ENCODE peak calls at places on chromosomes 16 and 17, in nine cellular contexts. One of them, this sample, is unnamed.

GRCh38 chr17:2174048-2174447 is 119.1 kb downstream of the HIC1 start:
- DNase-seq in NCI-H82: no peak
- DNase-seq in aorta: no peak
- DNase-seq in RPMI8226: no peak
- DNase-seq in heart right ventricle: no peak
- DNase-seq in activated CD4-positive, alpha-beta T cell treated with anti-CD3 and anti-CD28 coated beads for 36 hours: no peak
- DNase-seq in testis: no peak
- DNase-seq in NCI-H460: no peak
- DNase-seq in H54: no peak
- DNase-seq in this sample: no peak

GRCh38 chr17:37188157-37188556 is 187.6 kb upstream of the C17orf78 start:
- DNase-seq in heart right ventricle: no peak
- DNase-seq in aorta: no peak
- DNase-seq in RPMI8226: no peak
- DNase-seq in testis: no peak
- DNase-seq in NCI-H460: no peak
- DNase-seq in activated CD4-positive, alpha-beta T cell treated with anti-CD3 and anti-CD28 coated beads for 36 hours: no peak
- DNase-seq in H54: no peak
- DNase-seq in NCI-H82: no peak
- DNase-seq in this sample: no peak

GRCh38 chr17:78128616-78129384 is at the start of gene TMC6:
- DNase-seq in testis: no peak
- DNase-seq in heart right ventricle: peak
- DNase-seq in aorta: peak
- DNase-seq in RPMI8226: peak
- DNase-seq in NCI-H82: peak
- DNase-seq in activated CD4-positive, alpha-beta T cell treated with anti-CD3 and anti-CD28 coated beads for 36 hours: peak
- DNase-seq in H54: peak
- DNase-seq in NCI-H460: peak
- DNase-seq in this sample: peak

GRCh38 chr17:77638229-77638628 is 320.3 kb upstream of the TNRC6C start:
- DNase-seq in NCI-H82: no peak
- DNase-seq in RPMI8226: no peak
- DNase-seq in activated CD4-positive, alpha-beta T cell treated with anti-CD3 and anti-CD28 coated beads for 36 hours: no peak
- DNase-seq in heart right ventricle: no peak
- DNase-seq in aorta: peak
- DNase-seq in H54: no peak
- DNase-seq in NCI-H460: no peak
- DNase-seq in testis: no peak
- DNase-seq in this sample: no peak

GRCh38 chr17:14092808-14093207 is 23.5 kb downstream of the COX10 start:
- DNase-seq in RPMI8226: no peak
- DNase-seq in testis: no peak
- DNase-seq in NCI-H82: peak
- DNase-seq in NCI-H460: no peak
- DNase-seq in H54: no peak
- DNase-seq in activated CD4-positive, alpha-beta T cell treated with anti-CD3 and anti-CD28 coated beads for 36 hours: no peak
- DNase-seq in heart right ventricle: no peak
- DNase-seq in aorta: no peak
- DNase-seq in this sample: no peak

GRCh38 chr16:80150978-80151705 is 389.7 kb upstream of the DYNLRB2 start:
- DNase-seq in heart right ventricle: no peak
- DNase-seq in NCI-H82: no peak
- DNase-seq in activated CD4-positive, alpha-beta T cell treated with anti-CD3 and anti-CD28 coated beads for 36 hours: no peak
- DNase-seq in testis: no peak
- DNase-seq in RPMI8226: no peak
- DNase-seq in NCI-H460: no peak
- DNase-seq in H54: no peak
- DNase-seq in aorta: no peak
- DNase-seq in this sample: no peak

GRCh38 chr17:43645765-43646481 is 15.8 kb downstream of the MEOX1 start:
- DNase-seq in H54: no peak
- DNase-seq in activated CD4-positive, alpha-beta T cell treated with anti-CD3 and anti-CD28 coated beads for 36 hours: peak
- DNase-seq in RPMI8226: no peak
- DNase-seq in testis: peak
- DNase-seq in NCI-H460: no peak
- DNase-seq in heart right ventricle: peak
- DNase-seq in aorta: peak
- DNase-seq in NCI-H82: no peak
- DNase-seq in this sample: no peak

GRCh38 chr16:48182979-48183537 is 27.3 kb upstream of the ABCC12 start:
- DNase-seq in NCI-H82: peak
- DNase-seq in activated CD4-positive, alpha-beta T cell treated with anti-CD3 and anti-CD28 coated beads for 36 hours: no peak
- DNase-seq in aorta: no peak
- DNase-seq in heart right ventricle: no peak
- DNase-seq in RPMI8226: peak
- DNase-seq in NCI-H460: no peak
- DNase-seq in H54: no peak
- DNase-seq in testis: no peak
- DNase-seq in this sample: no peak

GRCh38 chr17:81135503-81136283 is 29.6 kb upstream of the PVALEF start:
- DNase-seq in aorta: no peak
- DNase-seq in H54: no peak
- DNase-seq in NCI-H82: no peak
- DNase-seq in RPMI8226: peak
- DNase-seq in activated CD4-positive, alpha-beta T cell treated with anti-CD3 and anti-CD28 coated beads for 36 hours: no peak
- DNase-seq in testis: no peak
- DNase-seq in NCI-H460: no peak
- DNase-seq in heart right ventricle: no peak
- DNase-seq in this sample: no peak

GRCh38 chr16:87601322-87602004 is 845 bp upstream of the JPH3 start:
- DNase-seq in NCI-H460: no peak
- DNase-seq in aorta: no peak
- DNase-seq in activated CD4-positive, alpha-beta T cell treated with anti-CD3 and anti-CD28 coated beads for 36 hours: no peak
- DNase-seq in RPMI8226: no peak
- DNase-seq in H54: no peak
- DNase-seq in testis: no peak
- DNase-seq in NCI-H82: no peak
- DNase-seq in heart right ventricle: no peak
- DNase-seq in this sample: no peak

GRCh38 chr16:379961-380836 is 1.6 kb downstream of the PGAP6 start:
- DNase-seq in H54: no peak
- DNase-seq in heart right ventricle: no peak
- DNase-seq in NCI-H82: no peak
- DNase-seq in RPMI8226: no peak
- DNase-seq in NCI-H460: no peak
- DNase-seq in testis: no peak
- DNase-seq in activated CD4-positive, alpha-beta T cell treated with anti-CD3 and anti-CD28 coated beads for 36 hours: no peak
- DNase-seq in aorta: no peak
- DNase-seq in this sample: no peak

GRCh38 chr16:15976929-15977637 is 27.7 kb downstream of the ABCC1 start:
- DNase-seq in H54: no peak
- DNase-seq in heart right ventricle: no peak
- DNase-seq in activated CD4-positive, alpha-beta T cell treated with anti-CD3 and anti-CD28 coated beads for 36 hours: no peak
- DNase-seq in NCI-H82: no peak
- DNase-seq in NCI-H460: no peak
- DNase-seq in testis: peak
- DNase-seq in aorta: peak
- DNase-seq in RPMI8226: no peak
- DNase-seq in this sample: no peak

GRCh38 chr16:55912022-55912421 is 36.8 kb upstream of the CES5A start:
- DNase-seq in H54: no peak
- DNase-seq in heart right ventricle: peak
- DNase-seq in NCI-H460: no peak
- DNase-seq in RPMI8226: no peak
- DNase-seq in aorta: no peak
- DNase-seq in testis: no peak
- DNase-seq in activated CD4-positive, alpha-beta T cell treated with anti-CD3 and anti-CD28 coated beads for 36 hours: no peak
- DNase-seq in NCI-H82: peak
- DNase-seq in this sample: no peak

GRCh38 chr16:58451945-58452401 is 48.0 kb upstream of the NDRG4 start:
- DNase-seq in heart right ventricle: no peak
- DNase-seq in RPMI8226: no peak
- DNase-seq in NCI-H460: no peak
- DNase-seq in testis: no peak
- DNase-seq in aorta: no peak
- DNase-seq in NCI-H82: peak
- DNase-seq in H54: no peak
- DNase-seq in activated CD4-positive, alpha-beta T cell treated with anti-CD3 and anti-CD28 coated beads for 36 hours: no peak
- DNase-seq in this sample: no peak

GRCh38 chr16:1493746-1494094 is 560 bp downstream of the TELO2 start:
- DNase-seq in activated CD4-positive, alpha-beta T cell treated with anti-CD3 and anti-CD28 coated beads for 36 hours: peak
- DNase-seq in H54: peak
- DNase-seq in testis: no peak
- DNase-seq in RPMI8226: peak
- DNase-seq in aorta: peak
- DNase-seq in NCI-H82: peak
- DNase-seq in NCI-H460: no peak
- DNase-seq in heart right ventricle: no peak
- DNase-seq in this sample: peak

GRCh38 chr17:2911755-2912111 is 115.5 kb downstream of the RAP1GAP2 start:
- DNase-seq in aorta: no peak
- DNase-seq in RPMI8226: no peak
- DNase-seq in NCI-H460: no peak
- DNase-seq in heart right ventricle: no peak
- DNase-seq in activated CD4-positive, alpha-beta T cell treated with anti-CD3 and anti-CD28 coated beads for 36 hours: no peak
- DNase-seq in testis: no peak
- DNase-seq in H54: no peak
- DNase-seq in NCI-H82: no peak
- DNase-seq in this sample: no peak

GRCh38 chr17:37570527-37571093 is 38.6 kb downstream of the SYNRG start:
- DNase-seq in H54: peak
- DNase-seq in RPMI8226: peak
- DNase-seq in testis: peak
- DNase-seq in NCI-H460: peak
- DNase-seq in NCI-H82: peak
- DNase-seq in activated CD4-positive, alpha-beta T cell treated with anti-CD3 and anti-CD28 coated beads for 36 hours: peak
- DNase-seq in aorta: no peak
- DNase-seq in heart right ventricle: peak
- DNase-seq in this sample: peak

GRCh38 chr17:3799181-3799627 is 1.8 kb downstream of the ITGAE start:
- DNase-seq in activated CD4-positive, alpha-beta T cell treated with anti-CD3 and anti-CD28 coated beads for 36 hours: no peak
- DNase-seq in aorta: peak
- DNase-seq in testis: no peak
- DNase-seq in NCI-H460: no peak
- DNase-seq in NCI-H82: peak
- DNase-seq in heart right ventricle: no peak
- DNase-seq in H54: no peak
- DNase-seq in RPMI8226: no peak
- DNase-seq in this sample: no peak